ENCODE peak calls at places on chromosome 12, in four cellular contexts. Y is neuronal stem cell, N is body of pancreas, W is GM23248. I is an unnamed sample.

GRCh38 chr12:91854725-91855124 is 290.9 kb downstream of the BTG1 start:
- DNase-seq in Y (no peak), N (no peak), W (peak; percentile 63), I (no peak)

GRCh38 chr12:51818086-51818485 is 30.4 kb downstream of the FIGNL2 start:
- DNase-seq in Y (no peak), N (no peak), W (no peak), I (no peak)

GRCh38 chr12:47234576-47235141 is 154.9 kb upstream of the AMIGO2 start:
- DNase-seq in Y (no peak), N (no peak), W (no peak), I (no peak)

GRCh38 chr12:114013601-114014345 is 47.6 kb upstream of the RBM19 start:
- DNase-seq in Y (peak; percentile 51), N (no peak), W (peak; percentile 60), I (no peak)

GRCh38 chr12:20487519-20487918 is 119.2 kb downstream of the PDE3A start:
- DNase-seq in Y (no peak), N (no peak), W (peak; percentile 36), I (peak; percentile 11)

GRCh38 chr12:87667378-87667777 is 361.8 kb downstream of the C12orf50 start:
- DNase-seq in Y (no peak), N (no peak), W (peak; percentile 46), I (no peak)

GRCh38 chr12:109921982-109922381 is 21.9 kb downstream of the TCHP start:
- DNase-seq in Y (no peak), N (no peak), W (no peak), I (no peak)

GRCh38 chr12:47735649-47736048 is 10.4 kb upstream of the ENDOU start:
- DNase-seq in Y (no peak), N (no peak), W (peak; percentile 55), I (no peak)

GRCh38 chr12:123873795-123874194 is 98.8 kb downstream of the CCDC92 start:
- DNase-seq in Y (no peak), N (no peak), W (no peak), I (no peak)

GRCh38 chr12:50506753-50507473 is 2.1 kb downstream of the DIP2B start:
- DNase-seq in Y (no peak), N (no peak), W (no peak), I (no peak)

GRCh38 chr12:80648866-80649265 is 58.6 kb upstream of the MYF6 start:
- DNase-seq in Y (no peak), N (no peak), W (peak; percentile 76), I (no peak)

GRCh38 chr12:27965966-27966365 is 6.6 kb downstream of the PTHLH start:
- DNase-seq in Y (no peak), N (no peak), W (peak; percentile 83), I (no peak)

GRCh38 chr12:42309996-42310395 is 15.9 kb downstream of the ZCRB1 start:
- DNase-seq in Y (no peak), N (no peak), W (no peak), I (no peak)

GRCh38 chr12:75641031-75641780 is 129.8 kb upstream of the KRR1 start:
- DNase-seq in Y (no peak), N (no peak), W (peak; percentile 91), I (no peak)

GRCh38 chr12:219891-220352 is 6.0 kb upstream of the SLC6A12 start:
- DNase-seq in Y (peak; percentile 67), N (peak; percentile 89), W (peak; percentile 83), I (peak; percentile 89)

DNA sequence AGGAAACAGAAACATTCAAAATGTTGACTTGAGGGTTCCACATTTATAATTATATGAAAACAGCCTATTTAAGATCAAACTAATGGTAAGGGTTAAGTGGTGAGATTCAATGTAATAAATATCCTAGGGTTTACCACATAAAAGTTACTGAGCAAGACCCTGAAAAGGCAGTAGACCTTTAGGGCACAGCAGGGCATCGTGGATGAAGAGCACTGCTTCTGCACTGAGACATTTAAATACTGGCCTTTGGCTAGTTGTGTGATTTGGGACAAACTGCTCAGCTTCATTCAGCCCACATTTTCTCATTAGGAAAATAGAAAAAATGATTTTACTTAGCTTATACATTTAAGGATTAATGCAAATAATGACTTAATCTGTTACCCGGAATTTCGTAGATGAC is 42.0 kb downstream of the CNTN1 start:
- DNase-seq in Y (no peak), N (no peak), W (no peak), I (no peak)
- H3K27me3 ChIP-seq in Y (no peaks in the 10 kb centered on the region), N (no peaks in the 10 kb centered on the region), W (no peaks in the 10 kb centered on the region), I (no peaks in the 10 kb centered on the region)

GRCh38 chr12:6208140-6208539 is 7.9 kb downstream of the CD9 start:
- DNase-seq in Y (no peak), N (no peak), W (no peak), I (peak; percentile 34)
- H3K4me1 ChIP-seq in Y (peaks cover 24% of the 10 kb centered on the region), N (peaks cover 18% of the 10 kb centered on the region), W (peaks cover 28% of the 10 kb centered on the region), I (peaks cover 12% of the 10 kb centered on the region)

GRCh38 chr12:93174473-93174872 is 203.3 kb upstream of the NUDT4 start:
- DNase-seq in Y (no peak), N (no peak), W (peak; percentile 8), I (no peak)
- H3K27me3 ChIP-seq in Y (no peaks in the 10 kb centered on the region), N (no peaks in the 10 kb centered on the region), W (no peaks in the 10 kb centered on the region), I (no peaks in the 10 kb centered on the region)

GRCh38 chr12:31232361-31232965 is 93.5 kb downstream of the SINHCAF start:
- DNase-seq in Y (no peak), N (no peak), W (no peak), I (no peak)
- H3K4me1 ChIP-seq in Y (peaks cover 3% of the 10 kb centered on the region), N (peaks cover 41% of the 10 kb centered on the region), W (no peaks in the 10 kb centered on the region), I (no peaks in the 10 kb centered on the region)

GRCh38 chr12:53701518-53702264 is 25.6 kb downstream of the CALCOCO1 start:
- DNase-seq in Y (peak; percentile 67), N (peak; percentile 86), W (peak; percentile 84), I (peak; percentile 82)
- H3K27me3 ChIP-seq in Y (peaks cover 75% of the 10 kb centered on the region), N (no peaks in the 10 kb centered on the region), W (peaks cover 51% of the 10 kb centered on the region), I (no peaks in the 10 kb centered on the region)

DNA sequence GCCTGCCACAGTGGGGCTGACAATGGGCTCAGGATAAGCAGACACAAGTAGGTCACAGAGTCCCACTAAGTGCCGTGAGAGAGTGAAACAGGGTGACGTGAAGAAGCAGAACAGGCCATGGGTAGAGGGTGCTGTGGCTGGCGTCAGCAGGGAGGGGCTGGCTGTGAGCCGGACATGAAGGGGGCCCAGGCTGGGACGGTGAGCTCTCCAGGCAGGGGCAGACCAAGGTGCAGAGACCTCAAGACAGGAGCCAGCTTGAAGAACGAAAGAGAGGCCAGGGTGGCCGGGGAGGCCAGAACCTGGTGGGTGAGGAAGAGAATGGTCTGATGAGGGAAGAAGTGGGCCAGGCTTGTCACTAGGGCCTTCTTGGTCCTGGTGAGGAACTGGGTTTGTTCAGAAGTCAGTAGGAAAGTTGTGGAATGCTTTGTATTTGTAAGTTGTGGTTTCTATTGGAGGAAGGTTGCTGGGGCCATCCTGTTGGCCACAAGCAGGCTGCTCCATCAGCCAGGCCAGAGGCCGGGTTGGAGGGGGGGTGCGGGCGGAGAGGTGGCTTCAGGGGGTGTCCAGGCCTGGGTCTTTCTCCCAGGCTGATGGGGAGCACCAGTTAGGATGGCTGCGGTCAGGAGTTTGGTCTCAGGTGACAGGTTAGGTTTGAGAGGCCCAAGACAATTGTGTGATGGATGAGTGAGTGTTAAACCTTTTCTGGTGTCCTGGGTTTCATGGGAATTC is 21.4 kb upstream of the MLXIP start:
- DNase-seq in Y (no peak), N (no peak), W (no peak), I (no peak)
- H3K4me1 ChIP-seq in Y (no peaks in the 10 kb centered on the region), N (peaks cover 19% of the 10 kb centered on the region), W (no peaks in the 10 kb centered on the region), I (no peaks in the 10 kb centered on the region)

I was measured in right cardiac atrium.